ENCODE peak calls at places on chromosomes 16 and 17, in seven cellular contexts. G, D, V, Q, T, Y and M are unnamed samples.
A peak's percentile ranks its signal among the peaks of the same experiment; 100 is the strongest.

GRCh38 chr16:49049191-49049590 is 232.4 kb downstream of the CBLN1 start:
- DNase-seq in G (no peak), D (no peak), V (no peak), Q (no peak), T (peak; percentile 15), Y (no peak), M (no peak)

GRCh38 chr16:35255816-35256215 is 1796.4 kb downstream of the TP53TG3F start:
- DNase-seq in G (no peak), D (no peak), V (no peak), Q (no peak), T (no peak), Y (no peak), M (no peak)

GRCh38 chr17:37465058-37465616 is 24.6 kb upstream of the DUSP14 start:
- DNase-seq in G (no peak), D (no peak), V (no peak), Q (no peak), T (peak; percentile 73), Y (no peak), M (no peak)

GRCh38 chr17:31136319-31136718 is 41.5 kb downstream of the NF1 start:
- DNase-seq in G (no peak), D (no peak), V (no peak), Q (no peak), T (peak; percentile 61), Y (no peak), M (no peak)

GRCh38 chr17:2693561-2694380 is 17.8 kb downstream of the CLUH start:
- DNase-seq in G (no peak), D (peak; percentile 37), V (no peak), Q (no peak), T (no peak), Y (peak; percentile 17), M (no peak)

GRCh38 chr17:43694081-43694870 is 32.6 kb upstream of the MEOX1 start:
- DNase-seq in G (peak; percentile 83), D (peak; percentile 69), V (peak; percentile 61), Q (peak; percentile 82), T (peak; percentile 80), Y (peak; percentile 65), M (peak; percentile 60)

GRCh38 chr16:9053006-9053601 is 38.3 kb upstream of the HAPSTR1 start:
- DNase-seq in G (no peak), D (no peak), V (no peak), Q (peak; percentile 48), T (peak; percentile 50), Y (peak; percentile 17), M (peak; percentile 37)

GRCh38 chr17:29514792-29515191 is 52.0 kb downstream of the ABHD15 start:
- DNase-seq in G (no peak), D (no peak), V (no peak), Q (no peak), T (peak; percentile 20), Y (no peak), M (no peak)

GRCh38 chr17:45940826-45941225 is 46.5 kb downstream of the MAPT start:
- DNase-seq in G (no peak), D (peak; percentile 63), V (no peak), Q (no peak), T (no peak), Y (no peak), M (no peak)

GRCh38 chr17:64056269-64057005 is 36.0 kb upstream of the ICAM2 start:
- DNase-seq in G (no peak), D (no peak), V (no peak), Q (no peak), T (no peak), Y (no peak), M (peak; percentile 25)

GRCh38 chr17:72187544-72187943 is 66.7 kb downstream of the SOX9 start:
- DNase-seq in G (peak; percentile 14), D (no peak), V (no peak), Q (no peak), T (no peak), Y (no peak), M (no peak)

GRCh38 chr16:11301645-11302513 is 20.7 kb upstream of the PRM1 start:
- DNase-seq in G (no peak), D (no peak), V (no peak), Q (no peak), T (no peak), Y (no peak), M (no peak)

GRCh38 chr16:68387301-68387700 is 61.0 kb downstream of the SMPD3 start:
- DNase-seq in G (no peak), D (no peak), V (no peak), Q (no peak), T (no peak), Y (no peak), M (no peak)

GRCh38 chr16:80285089-80285488 is 255.7 kb upstream of the DYNLRB2 start:
- DNase-seq in G (no peak), D (no peak), V (no peak), Q (peak; percentile 14), T (peak; percentile 90), Y (no peak), M (no peak)

GRCh38 chr17:56975656-56976055 is 2.3 kb upstream of the SCPEP1 start:
- DNase-seq in G (no peak), D (no peak), V (no peak), Q (no peak), T (no peak), Y (no peak), M (no peak)

GRCh38 chr17:49850772-49851386 is 3.0 kb upstream of the TAC4 start:
- DNase-seq in G (no peak), D (no peak), V (no peak), Q (peak; percentile 15), T (peak; percentile 54), Y (no peak), M (no peak)

GRCh38 chr16:31874354-31875111 is 926 bp downstream of the ZNF267 start:
- DNase-seq in G (peak; percentile 8), D (no peak), V (peak; percentile 12), Q (peak; percentile 51), T (peak; percentile 78), Y (no peak), M (no peak)

GRCh38 chr17:31537558-31537957 is 146.1 kb downstream of the RAB11FIP4 start:
- DNase-seq in G (no peak), D (peak; percentile 74), V (no peak), Q (no peak), T (peak; percentile 59), Y (no peak), M (no peak)